ENCODE peak calls at places on chromosomes 16 and 17, in eight cellular contexts. K is Right ventricle myocardium superior; C is anterior cingulate cortex; I is SK-MEL-5; Z is EL; P is heart right ventricle; H is BJ; R is activated naive CD4-positive, alpha-beta T cell. G is an unnamed sample.

GRCh38 chr17:12089809-12090384 is 69.2 kb downstream of the MAP2K4 start:
- DNase-seq in K (no peak), C (no peak), I (no peak), Z (peak; percentile 68), P (no peak), H (no peak), R (no peak), G (no peak)

GRCh38 chr16:84508502-84508901 is 4.0 kb upstream of the MEAK7 start:
- DNase-seq in K (no peak), C (no peak), I (no peak), Z (no peak), P (no peak), H (no peak), R (no peak), G (no peak)

GRCh38 chr17:70661342-70662222 is 492.2 kb downstream of the KCNJ2 start:
- DNase-seq in K (no peak), C (no peak), I (no peak), Z (peak; percentile 10), P (no peak), H (no peak), R (no peak), G (no peak)

GRCh38 chr17:80171681-80172080 is 1.9 kb downstream of the CARD14 start:
- DNase-seq in K (no peak), C (no peak), I (no peak), Z (no peak), P (no peak), H (no peak), R (no peak), G (no peak)

GRCh38 chr17:79023886-79024771 is at the start of gene C1QTNF1:
- DNase-seq in K (peak; percentile 83), C (no peak), I (no peak), Z (peak; percentile 50), P (peak; percentile 72), H (no peak), R (no peak), G (no peak)

GRCh38 chr17:29557085-29557697 is 9.6 kb downstream of the ABHD15 start:
- DNase-seq in K (no peak), C (no peak), I (no peak), Z (peak; percentile 29), P (no peak), H (no peak), R (no peak), G (no peak)

GRCh38 chr17:50064253-50064991 is 8.5 kb downstream of the ITGA3 start:
- DNase-seq in K (no peak), C (peak; percentile 27), I (peak; percentile 89), Z (peak; percentile 100), P (peak; percentile 51), H (peak; percentile 86), R (no peak), G (peak; percentile 43)

GRCh38 chr16:59210955-59211541 is 476.9 kb upstream of the GOT2 start:
- DNase-seq in K (no peak), C (no peak), I (no peak), Z (peak; percentile 94), P (no peak), H (peak; percentile 56), R (no peak), G (peak; percentile 11)

GRCh38 chr17:80364091-80364691 is 50.8 kb upstream of the ENDOV start:
- DNase-seq in K (no peak), C (no peak), I (peak; percentile 61), Z (no peak), P (no peak), H (no peak), R (no peak), G (no peak)

GRCh38 chr17:6930754-6931153 is 65.1 kb upstream of the ALOX12 start:
- DNase-seq in K (no peak), C (no peak), I (no peak), Z (no peak), P (no peak), H (no peak), R (no peak), G (no peak)

GRCh38 chr17:17300624-17301568 is 2.3 kb upstream of the NT5M start:
- DNase-seq in K (peak; percentile 61), C (no peak), I (peak; percentile 85), Z (peak; percentile 71), P (peak; percentile 44), H (no peak), R (peak; percentile 47), G (peak; percentile 26)

GRCh38 chr17:80028030-80028429 is 7.6 kb downstream of the TBC1D16 start:
- DNase-seq in K (no peak), C (no peak), I (no peak), Z (no peak), P (no peak), H (no peak), R (no peak), G (no peak)

GRCh38 chr16:71637398-71637797 is 11.4 kb downstream of the MARVELD3 start:
- DNase-seq in K (no peak), C (no peak), I (no peak), Z (no peak), P (no peak), H (peak; percentile 23), R (no peak), G (no peak)

GRCh38 chr17:82884341-82884871 is 44.6 kb upstream of the ZNF750 start:
- DNase-seq in K (peak; percentile 56), C (no peak), I (no peak), Z (no peak), P (no peak), H (no peak), R (no peak), G (no peak)

G was measured in Ammon's horn.